ENCODE peak calls at places on chromosomes 7 and 10, in ten cellular contexts. G, R, I, D, E, L, C, S, J and A are unnamed samples.

GRCh38 chr10:114728325-114728724 is 70.2 kb upstream of the ABLIM1 start:
- DNase-seq in G (no peak), L (no peak), I (no peak), C (no peak), D (no peak), E (no peak), R (no peak), J (no peak), S (no peak), A (no peak)

GRCh38 chr10:32256613-32257437 is 90.1 kb downstream of the EPC1 start:
- DNase-seq in C (peak), D (peak), I (no peak), J (no peak), L (no peak), S (peak), G (no peak), R (peak), E (peak), A (peak)

GRCh38 chr10:23325132-23325531 is 19.5 kb downstream of the C10orf67 start:
- DNase-seq in G (no peak), D (no peak), I (no peak), S (no peak), J (no peak), L (no peak), R (no peak), E (no peak), C (no peak), A (no peak)

GRCh38 chr7:18694484-18694883 is 198.9 kb downstream of the HDAC9 start:
- DNase-seq in I (no peak), L (no peak), S (no peak), E (no peak), D (no peak), C (no peak), J (no peak), G (no peak), R (no peak), A (no peak)

GRCh38 chr10:43057231-43057711 is 19.6 kb upstream of the RET start:
- DNase-seq in J (no peak), I (no peak), R (no peak), S (no peak), E (no peak), L (no peak), G (no peak), C (peak), D (peak), A (peak)

GRCh38 chr10:9198611-9199010 is 1144.1 kb downstream of the GATA3 start:
- DNase-seq in G (no peak), S (peak), L (peak), C (no peak), E (no peak), R (no peak), D (no peak), J (no peak), I (peak), A (no peak)

GRCh38 chr7:117715784-117716445 is 157.3 kb downstream of the CTTNBP2 start:
- DNase-seq in E (no peak), S (peak), D (no peak), L (peak), C (no peak), J (no peak), G (peak), I (peak), R (peak), A (no peak)

GRCh38 chr10:55629792-55630490 is 731.1 kb downstream of the ZWINT start:
- DNase-seq in R (no peak), J (peak), L (no peak), G (no peak), C (no peak), D (peak), I (no peak), S (peak), E (peak), A (peak)

GRCh38 chr10:73867126-73867807 is 7.1 kb downstream of the CAMK2G start:
- DNase-seq in I (no peak), S (no peak), R (no peak), D (no peak), C (peak), E (peak), G (no peak), L (no peak), J (no peak), A (no peak)

GRCh38 chr7:7219216-7219615 is 36.9 kb downstream of the C1GALT1 start:
- DNase-seq in R (no peak), D (no peak), G (no peak), L (no peak), I (no peak), J (no peak), C (no peak), E (no peak), S (no peak), A (no peak)

GRCh38 chr7:81154565-81154964 is 235.7 kb upstream of the SEMA3C start:
- DNase-seq in G (no peak), R (no peak), E (no peak), S (no peak), I (no peak), L (no peak), D (no peak), C (no peak), J (no peak), A (no peak)

DNA sequence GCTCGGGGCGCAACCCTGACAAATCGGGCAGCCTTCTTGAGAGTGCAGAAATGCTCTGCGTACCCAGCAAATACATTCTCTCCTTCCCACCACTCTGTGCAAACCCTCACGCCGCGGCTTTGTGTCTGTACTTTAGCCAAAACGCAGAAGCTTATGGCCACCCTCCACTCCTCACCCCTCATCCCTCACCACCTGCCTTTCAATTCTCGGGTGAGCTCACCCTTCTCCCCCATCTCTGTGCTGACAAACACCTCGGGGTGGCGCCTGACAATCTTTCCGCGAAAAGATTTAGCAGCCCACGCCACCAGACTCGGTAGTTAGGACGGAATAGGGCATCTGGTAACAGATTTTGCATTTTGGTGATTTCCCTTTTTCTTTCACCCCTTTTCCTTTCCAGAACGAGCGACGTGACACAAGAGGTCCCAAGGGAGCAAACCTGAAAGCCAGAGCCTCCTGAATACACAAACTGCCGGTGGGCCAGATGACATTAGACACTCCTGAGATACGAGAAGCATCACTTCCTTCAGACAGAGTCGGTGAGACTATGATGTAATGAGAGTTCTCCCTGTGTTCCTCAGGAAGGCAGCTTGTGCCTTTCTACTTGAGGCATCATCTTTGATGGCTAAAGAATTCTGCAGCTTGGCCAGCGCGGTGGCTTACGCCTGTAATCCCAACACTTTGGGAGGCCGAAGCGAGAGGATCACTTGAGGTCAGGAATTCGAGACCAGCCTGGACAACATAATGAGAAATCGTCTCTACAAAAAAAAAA is 663 bp upstream of the ATAD1 start:
- DNase-seq in E (peak), L (no peak), C (peak), D (peak), S (peak), R (peak), I (no peak), J (no peak), G (peak), A (peak)
- TF ChIP-seq CTCF in E (no peak), L (peak), C (no peak), D (no peak), S (no peak), R (peak), I (no peak), J (no peak), G (no peak), A (no peak)

GRCh38 chr7:75649462-75649861 is 89.3 kb downstream of the HIP1 start:
- DNase-seq in E (peak), D (no peak), I (no peak), C (no peak), R (no peak), S (no peak), J (no peak), G (no peak), L (no peak), A (no peak)

GRCh38 chr7:75652788-75653187 is 86.0 kb downstream of the HIP1 start:
- DNase-seq in D (no peak), R (no peak), I (no peak), L (no peak), C (no peak), E (no peak), J (no peak), S (no peak), G (no peak), A (no peak)

GRCh38 chr7:75647709-75648438 is 90.9 kb downstream of the HIP1 start:
- DNase-seq in L (no peak), E (peak), S (no peak), D (no peak), G (no peak), I (no peak), C (no peak), R (no peak), J (no peak), A (no peak)

GRCh38 chr7:75650671-75651070 is 88.1 kb downstream of the HIP1 start:
- DNase-seq in R (no peak), S (no peak), C (no peak), J (no peak), L (no peak), I (no peak), E (peak), D (peak), G (no peak), A (peak)

GRCh38 chr7:75650062-75650461 is 88.7 kb downstream of the HIP1 start:
- DNase-seq in D (no peak), G (no peak), L (no peak), J (no peak), E (peak), I (no peak), C (no peak), S (no peak), R (no peak), A (peak)
- TF ChIP-seq CTCF in D (peak), G (no peak), L (no peak), J (no peak), E (peak), I (no peak), C (no peak), S (no peak), R (no peak), A (no peak)

GRCh38 chr7:148286150-148286549 is 304.4 kb upstream of the C7orf33 start:
- DNase-seq in L (no peak), J (no peak), C (no peak), D (no peak), R (peak), S (peak), I (no peak), G (no peak), E (peak), A (no peak)
- TF ChIP-seq CTCF in L (no peak), J (no peak), C (no peak), D (no peak), R (peak), S (peak), I (no peak), G (peak), E (peak), A (peak)

GRCh38 chr7:69799048-69799697 is 200.9 kb downstream of the AUTS2 start:
- DNase-seq in D (no peak), E (no peak), G (no peak), J (no peak), L (no peak), S (no peak), I (no peak), C (no peak), R (peak), A (no peak)
- TF ChIP-seq CTCF in D (no peak), E (no peak), G (no peak), J (no peak), L (no peak), S (no peak), I (no peak), C (no peak), R (peak), A (no peak)

DNA sequence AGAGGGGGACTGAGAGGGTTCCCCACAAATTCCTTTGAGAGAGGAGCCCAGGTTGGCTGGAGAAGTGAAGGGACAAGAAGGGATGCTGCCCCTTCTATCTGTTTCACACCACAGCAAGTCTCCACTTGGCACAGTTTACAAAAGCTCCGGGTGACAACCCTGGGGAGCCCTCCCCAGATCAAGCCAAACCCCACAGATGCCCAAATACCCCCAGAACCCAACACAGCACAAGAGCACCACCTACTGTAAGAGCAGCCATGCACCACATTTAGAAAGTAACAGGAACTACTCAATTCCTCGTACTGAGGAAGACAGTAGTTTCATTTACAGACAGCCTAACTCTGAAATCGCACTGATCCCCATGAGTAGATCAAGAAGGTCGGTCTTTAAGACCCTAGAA is 67.8 kb upstream of the ATP6V0A4 start:
- DNase-seq in D (no peak), I (no peak), S (no peak), R (peak), J (no peak), E (peak), L (no peak), G (no peak), C (no peak), A (no peak)
- TF ChIP-seq CTCF in D (peak), I (no peak), S (peak), R (peak), J (no peak), E (peak), L (no peak), G (peak), C (no peak), A (peak)

GRCh38 chr10:35614312-35614711 is 9.2 kb downstream of the GJD4 start:
- DNase-seq in G (no peak), C (no peak), I (no peak), S (no peak), R (no peak), L (no peak), J (no peak), D (no peak), E (no peak), A (no peak)

GRCh38 chr10:35613597-35614226 is 8.6 kb downstream of the GJD4 start:
- DNase-seq in D (no peak), I (no peak), E (peak), J (no peak), S (peak), R (no peak), C (no peak), L (peak), G (no peak), A (no peak)

GRCh38 chr10:35612385-35613106 is 7.4 kb downstream of the GJD4 start:
- DNase-seq in I (no peak), E (no peak), R (no peak), S (no peak), L (no peak), G (no peak), C (no peak), J (no peak), D (no peak), A (no peak)

GRCh38 chr10:35613107-35613440 is 7.9 kb downstream of the GJD4 start:
- DNase-seq in E (no peak), L (no peak), R (no peak), D (no peak), G (no peak), S (no peak), J (no peak), C (no peak), I (no peak), A (no peak)

DNA sequence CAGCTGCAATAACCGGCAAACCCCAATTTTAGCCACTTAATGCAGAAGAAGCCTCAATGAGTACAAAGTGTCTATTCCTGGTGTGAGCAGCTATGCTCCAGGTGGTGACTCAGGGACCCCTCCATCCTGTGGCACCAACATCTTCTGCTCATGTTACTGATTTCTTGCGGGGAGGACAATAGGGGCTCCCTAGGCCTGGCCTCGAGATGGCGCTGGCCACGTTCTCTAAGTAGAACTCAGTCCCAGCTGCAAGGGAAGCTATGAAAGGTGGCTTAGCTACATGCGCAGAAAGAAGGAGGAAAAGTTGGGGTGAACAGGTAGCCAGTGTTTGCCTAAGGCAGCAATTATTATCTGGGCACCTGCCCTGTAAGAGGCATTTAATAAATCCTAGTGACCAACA is 6.6 kb downstream of the GJD4 start:
- DNase-seq in E (no peak), C (no peak), J (no peak), S (no peak), L (no peak), D (no peak), I (no peak), G (no peak), R (no peak), A (no peak)
- TF ChIP-seq CTCF in E (no peak), C (no peak), J (no peak), S (no peak), L (no peak), D (no peak), I (no peak), G (no peak), R (peak), A (no peak)

DNA sequence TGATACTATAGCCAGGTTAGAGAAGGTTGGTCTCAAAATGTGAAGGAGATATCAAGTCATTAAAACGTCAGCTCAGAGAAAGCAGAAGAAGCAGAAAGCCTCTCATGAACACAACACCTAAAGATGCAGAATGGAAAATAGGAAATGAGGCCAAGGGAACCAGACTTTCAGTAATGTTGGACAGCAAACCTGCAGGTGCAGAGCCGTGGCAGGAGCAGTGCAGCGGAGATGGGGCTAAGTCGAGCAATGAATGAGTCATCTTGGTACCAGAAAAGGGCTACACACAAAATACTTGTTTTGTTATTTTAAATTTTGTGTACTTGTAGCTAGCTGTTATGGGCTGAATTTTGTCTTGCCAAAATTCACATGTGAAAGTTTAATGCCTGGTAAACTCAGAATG is 479.6 kb upstream of the POM121L12 start:
- DNase-seq in E (no peak), L (no peak), J (no peak), C (no peak), G (no peak), D (no peak), S (no peak), R (no peak), I (no peak), A (no peak)
- TF ChIP-seq CTCF in E (no peak), L (no peak), J (no peak), C (no peak), G (no peak), D (no peak), S (no peak), R (no peak), I (no peak), A (no peak)

DNA sequence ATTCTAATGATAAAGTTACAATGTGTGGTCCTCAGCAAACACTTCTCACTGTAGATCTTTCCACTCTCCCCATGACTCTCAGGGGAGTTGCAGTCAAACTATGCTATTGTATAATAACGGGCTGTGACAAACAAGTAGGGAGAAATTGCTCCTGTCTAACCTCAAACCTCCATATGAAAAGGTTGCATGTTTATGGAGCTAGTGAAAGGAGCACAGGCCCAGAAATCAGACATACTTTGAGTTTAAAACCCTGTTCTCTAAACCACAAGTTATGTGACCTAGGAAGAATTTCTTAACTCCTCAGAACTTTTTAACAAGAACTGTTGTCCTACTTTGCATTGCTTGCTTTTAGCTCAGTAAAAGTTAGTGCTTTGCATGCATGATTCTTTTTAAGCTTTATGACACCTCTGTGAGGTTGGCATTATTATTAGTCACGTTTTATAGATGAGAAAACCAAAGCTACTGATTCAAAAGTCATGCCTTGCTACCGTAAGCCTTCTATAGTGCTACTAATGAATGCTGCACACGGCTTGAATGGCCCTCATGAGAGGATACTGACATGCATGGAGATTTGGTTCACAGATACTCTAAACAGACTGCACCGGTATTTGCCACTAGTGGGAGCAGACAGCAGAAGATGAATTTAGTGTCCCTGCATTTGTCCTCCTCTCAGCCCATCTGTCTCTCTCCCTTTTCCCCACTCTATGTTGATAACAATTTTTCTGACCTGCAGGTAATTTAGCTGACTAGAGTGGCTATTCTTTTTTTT is 129.5 kb upstream of the PCGF5 start:
- DNase-seq in C (no peak), D (no peak), J (no peak), G (no peak), I (no peak), L (no peak), E (no peak), S (peak), R (no peak), A (no peak)
- TF ChIP-seq CTCF in C (no peak), D (no peak), J (no peak), G (no peak), I (peak), L (peak), E (peak), S (peak), R (no peak), A (no peak)